ENCODE peak calls at places on chromosomes 6 and 20, in ten cellular contexts. U is NCI-H1930; H is NCI-H1105; S is astrocyte of the cerebellum; L is neural crest cell; M is NCI-H524; Y is memory B cell; E is stimulated activated CD4-positive, alpha-beta T cell treated with anti-CD3 and anti-CD28 coated beads, Interleukin-2, amount 100 ng/mL, for 48 hours; R is foreskin fibroblast; P is Calu3. I is an unnamed sample.
A peak's percentile ranks its signal among the peaks of the same experiment; 100 is the strongest.

GRCh38 chr6:90663873-90664272 is 77.0 kb upstream of the MAP3K7 start:
- DNase-seq in U (no peak), H (no peak), S (no peak), L (no peak), M (no peak), Y (no peak), E (no peak), R (no peak), P (no peak), I (no peak)

GRCh38 chr20:53606364-53606985 is 12.8 kb upstream of the ZNF217 start:
- DNase-seq in U (no peak), H (no peak), S (peak; percentile 79), L (no peak), M (no peak), Y (no peak), E (no peak), R (peak; percentile 82), P (no peak), I (no peak)

GRCh38 chr6:17741507-17741906 is 34.8 kb upstream of the NUP153 start:
- DNase-seq in U (no peak), H (no peak), S (no peak), L (no peak), M (no peak), Y (no peak), E (no peak), R (no peak), P (no peak), I (no peak)

GRCh38 chr6:98124176-98124575 is 710.2 kb upstream of the POU3F2 start:
- DNase-seq in U (no peak), H (no peak), S (peak; percentile 31), L (no peak), M (no peak), Y (no peak), E (no peak), R (no peak), P (no peak), I (no peak)

GRCh38 chr6:159578629-159579028 is 114.4 kb downstream of the SOD2 start:
- DNase-seq in U (no peak), H (no peak), S (no peak), L (no peak), M (no peak), Y (no peak), E (no peak), R (no peak), P (peak; percentile 51), I (no peak)

GRCh38 chr20:6703047-6703446 is 64.4 kb upstream of the BMP2 start:
- DNase-seq in U (no peak), H (no peak), S (no peak), L (no peak), M (no peak), Y (no peak), E (no peak), R (no peak), P (no peak), I (no peak)

GRCh38 chr6:144265390-144265789 is 19.7 kb upstream of the UTRN start:
- DNase-seq in U (no peak), H (no peak), S (no peak), L (no peak), M (no peak), Y (no peak), E (no peak), R (peak; percentile 35), P (peak; percentile 24), I (peak; percentile 35)

GRCh38 chr20:34141293-34141692 is 29.2 kb upstream of the EIF2S2 start:
- DNase-seq in U (no peak), H (no peak), S (no peak), L (no peak), M (no peak), Y (no peak), E (no peak), R (no peak), P (no peak), I (no peak)

GRCh38 chr6:15453622-15454021 is 207.8 kb downstream of the JARID2 start:
- DNase-seq in U (no peak), H (no peak), S (no peak), L (no peak), M (no peak), Y (no peak), E (no peak), R (no peak), P (no peak), I (no peak)

GRCh38 chr6:7401103-7401502 is 11.5 kb downstream of the RIOK1 start:
- DNase-seq in U (no peak), H (no peak), S (no peak), L (no peak), M (no peak), Y (no peak), E (no peak), R (no peak), P (no peak), I (no peak)

GRCh38 chr20:62133051-62133845 is 9.9 kb downstream of the PSMA7 start:
- DNase-seq in U (no peak), H (no peak), S (no peak), L (no peak), M (no peak), Y (no peak), E (no peak), R (no peak), P (no peak), I (no peak)

I was measured in stimulated activated naive B cell treated with anti-CD40 and anti-IgM and Interleukin-4, amounts not matched to agents 10 μg/mL and 1 μg/mL and 100 μg/mL, for 72 hours.